ENCODE peak calls at places on chromosomes 6 and 20, in eight cellular contexts. A is neuronal stem cell, M is mesenchymal stem cell, O is fibroblast of lung, E is IMR-90, W is HCT116, Y is astrocyte, K is H9. S is an unnamed sample.

GRCh38 chr6:133555726-133556125 is 314.6 kb downstream of the EYA4 start:
- DNase-seq in A (no peak), E (peak), M (no peak), O (peak), Y (peak), K (no peak), W (no peak), S (no peak)

GRCh38 chr20:63070771-63071540 is 64.2 kb upstream of the BHLHE23 start:
- DNase-seq in Y (no peak), A (no peak), E (no peak), M (no peak), K (no peak), W (no peak), O (no peak), S (no peak)

GRCh38 chr6:45900808-45901752 is 114.6 kb downstream of the CLIC5 start:
- DNase-seq in K (peak), E (no peak), O (peak), M (peak), Y (peak), A (no peak), W (no peak), S (peak)

GRCh38 chr6:100913400-100914276 is 32.5 kb upstream of the ASCC3 start:
- DNase-seq in E (peak), O (peak), K (peak), Y (no peak), A (no peak), M (peak), W (no peak), S (peak)

GRCh38 chr20:63053430-63054102 is 46.8 kb upstream of the BHLHE23 start:
- DNase-seq in O (no peak), W (no peak), A (no peak), E (no peak), K (peak), M (no peak), Y (no peak), S (no peak)

GRCh38 chr20:37007898-37008649 is 56.6 kb upstream of the SAMHD1 start:
- DNase-seq in K (no peak), E (peak), Y (peak), M (peak), O (peak), W (no peak), A (no peak), S (peak)

GRCh38 chr20:5448449-5449118 is 131.8 kb upstream of the PROKR2 start:
- DNase-seq in Y (peak), E (peak), K (peak), A (peak), M (peak), O (peak), W (peak), S (peak)

GRCh38 chr6:70668499-70668812 is 773 bp downstream of the SMAP1 start:
- DNase-seq in Y (no peak), O (peak), A (no peak), M (no peak), W (peak), K (no peak), E (no peak), S (peak)

GRCh38 chr6:10305740-10306423 is 109.0 kb downstream of the TFAP2A start:
- DNase-seq in Y (no peak), E (no peak), K (no peak), M (no peak), A (no peak), O (peak), W (no peak), S (no peak)

GRCh38 chr6:20173833-20174796 is 38.2 kb downstream of the MBOAT1 start:
- DNase-seq in E (no peak), M (peak), A (no peak), O (no peak), W (no peak), K (no peak), Y (no peak), S (no peak)

GRCh38 chr6:93419304-93420162 is at the start of gene EPHA7:
- DNase-seq in M (peak), A (peak), K (peak), O (peak), E (peak), Y (peak), W (no peak), S (peak)

GRCh38 chr6:32436995-32437836 is 2.5 kb upstream of the HLA-DRA start:
- DNase-seq in A (no peak), O (no peak), Y (no peak), W (no peak), E (peak), M (peak), K (no peak), S (peak)

GRCh38 chr20:3358676-3359340 is 48.7 kb downstream of the DNAAF9 start:
- DNase-seq in Y (no peak), M (no peak), K (no peak), A (no peak), W (no peak), E (no peak), O (no peak), S (no peak)

GRCh38 chr20:688809-689208 is 13.2 kb upstream of the SCRT2 start:
- DNase-seq in W (no peak), Y (no peak), A (peak), M (no peak), O (peak), K (peak), E (peak), S (peak)

GRCh38 chr6:30238178-30238795 is 25.1 kb upstream of the TRIM26 start:
- DNase-seq in O (peak), M (peak), E (peak), K (peak), A (no peak), Y (peak), W (peak), S (peak)

GRCh38 chr6:151948007-151948745 is 140.7 kb downstream of the ESR1 start:
- DNase-seq in K (no peak), E (no peak), Y (no peak), A (no peak), W (no peak), M (no peak), O (no peak), S (peak)

GRCh38 chr6:35015996-35016395 is 125.1 kb downstream of the TCP11 start:
- DNase-seq in A (no peak), E (peak), M (peak), O (peak), W (no peak), K (no peak), Y (no peak), S (peak)

GRCh38 chr6:158772172-158772571 is 47.0 kb downstream of the EZR start:
- DNase-seq in M (no peak), O (no peak), Y (no peak), W (no peak), E (no peak), K (no peak), A (no peak), S (no peak)

GRCh38 chr20:63519765-63520593 is 586 bp upstream of the PPDPF start:
- DNase-seq in O (peak), A (peak), M (peak), W (no peak), K (peak), Y (peak), E (peak), S (peak)

GRCh38 chr6:53326372-53327016 is 22.3 kb downstream of the ELOVL5 start:
- DNase-seq in K (peak), A (no peak), O (peak), W (peak), M (peak), Y (peak), E (peak), S (peak)

GRCh38 chr20:62774076-62774714 is 22.1 kb upstream of the MRGBP start:
- DNase-seq in E (no peak), W (no peak), K (no peak), M (no peak), A (no peak), Y (no peak), O (no peak), S (no peak)

GRCh38 chr20:58192567-58192966 is 35.9 kb downstream of the ANKRD60 start:
- DNase-seq in W (no peak), A (no peak), E (no peak), Y (no peak), K (peak), O (no peak), M (no peak), S (no peak)

GRCh38 chr6:25441658-25442276 is 162.6 kb downstream of the CARMIL1 start:
- DNase-seq in W (no peak), M (no peak), E (no peak), K (no peak), Y (no peak), A (no peak), O (no peak), S (no peak)

GRCh38 chr6:82553863-82554531 is 190.4 kb downstream of the TPBG start:
- DNase-seq in K (no peak), M (no peak), O (no peak), E (no peak), W (no peak), A (no peak), Y (no peak), S (no peak)

GRCh38 chr6:165990216-165990615 is 177.4 kb downstream of the TBXT start:
- DNase-seq in E (no peak), K (no peak), O (no peak), Y (no peak), A (no peak), W (no peak), M (no peak), S (no peak)

GRCh38 chr20:48180039-48180438 is 394.8 kb upstream of the SULF2 start:
- DNase-seq in W (no peak), E (no peak), K (no peak), Y (peak), O (peak), A (no peak), M (peak), S (peak)

GRCh38 chr6:21732731-21733130 is 139.2 kb downstream of the SOX4 start:
- DNase-seq in K (no peak), O (peak), Y (peak), W (no peak), M (no peak), A (no peak), E (no peak), S (no peak)

GRCh38 chr20:1664911-1665310 is 7.3 kb upstream of the SIRPG start:
- DNase-seq in Y (no peak), M (no peak), K (no peak), W (no peak), A (no peak), O (no peak), E (no peak), S (no peak)

GRCh38 chr6:22313796-22314195 is 17.0 kb upstream of the PRL start:
- DNase-seq in A (no peak), W (no peak), E (no peak), Y (no peak), K (no peak), M (no peak), O (no peak), S (no peak)

DNA sequence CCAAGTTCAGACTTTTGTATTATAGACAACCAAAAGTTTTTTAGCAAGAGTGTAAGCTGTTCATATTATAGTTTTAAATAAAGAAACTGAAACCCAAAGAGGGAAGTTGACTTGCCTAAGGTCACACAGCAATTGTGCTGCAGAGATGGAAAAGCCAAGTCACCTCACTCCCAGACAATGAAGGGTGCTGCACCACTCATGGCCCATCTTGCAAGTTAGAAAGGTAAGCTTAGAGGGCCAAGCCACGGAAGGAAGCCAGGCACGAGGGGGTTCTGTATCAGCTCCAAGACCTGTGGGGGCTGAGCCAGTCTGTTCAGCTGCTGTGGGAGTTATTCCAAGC is 860 bp downstream of the DEFB124 start:
- DNase-seq in Y (no peak), W (no peak), O (no peak), E (no peak), M (no peak), A (no peak), K (no peak), S (no peak)
- H2AFZ ChIP-seq in Y (no peak), W (no peak), O (no peak), E (no peak), M (no peak), A (no peak), K (no peak), S (no peak)

GRCh38 chr6:142702501-142703460 is 242.2 kb downstream of the HIVEP2 start:
- DNase-seq in A (no peak), E (no peak), M (no peak), W (no peak), K (no peak), Y (no peak), O (no peak), S (no peak)
- H2AFZ ChIP-seq in A (peak), E (peak), M (no peak), W (no peak), K (peak), Y (peak), O (no peak), S (peak)

GRCh38 chr20:56926501-56926900 is 297.4 kb downstream of the TFAP2C start:
- DNase-seq in K (no peak), W (no peak), O (no peak), Y (no peak), M (no peak), E (no peak), A (no peak), S (no peak)
- H2AFZ ChIP-seq in K (no peak), W (no peak), O (no peak), Y (no peak), M (no peak), E (no peak), A (no peak), S (no peak)

GRCh38 chr20:17530716-17531536 is at the start of gene BFSP1:
- DNase-seq in O (peak), W (no peak), A (peak), M (peak), K (peak), Y (peak), E (peak), S (peak)
- H2AFZ ChIP-seq in O (peak), W (peak), A (peak), M (peak), K (no peak), Y (peak), E (peak), S (peak)

GRCh38 chr6:125423047-125423446 is 121.3 kb upstream of the HDDC2 start:
- DNase-seq in O (no peak), Y (no peak), A (no peak), M (no peak), K (no peak), W (no peak), E (no peak), S (no peak)
- H2AFZ ChIP-seq in O (no peak), Y (no peak), A (no peak), M (no peak), K (no peak), W (no peak), E (no peak), S (no peak)

GRCh38 chr6:7218586-7218985 is 94.4 kb downstream of the SSR1 start:
- DNase-seq in K (no peak), E (no peak), O (no peak), Y (no peak), M (peak), A (no peak), W (no peak), S (no peak)

GRCh38 chr6:7219310-7219709 is 93.7 kb downstream of the SSR1 start:
- DNase-seq in K (no peak), A (no peak), W (no peak), E (peak), M (peak), O (peak), Y (no peak), S (peak)

GRCh38 chr6:7215140-7215539 is 97.9 kb downstream of the SSR1 start:
- DNase-seq in A (no peak), O (peak), Y (no peak), M (peak), E (peak), K (no peak), W (no peak), S (no peak)

GRCh38 chr6:7215798-7216231 is 97.2 kb downstream of the SSR1 start:
- DNase-seq in O (no peak), W (no peak), K (no peak), Y (no peak), A (no peak), E (no peak), M (no peak), S (no peak)

GRCh38 chr6:7216941-7217621 is 95.9 kb downstream of the SSR1 start:
- DNase-seq in Y (no peak), M (no peak), E (no peak), A (peak), K (no peak), O (peak), W (no peak), S (no peak)
- H2AFZ ChIP-seq in Y (no peak), M (no peak), E (peak), A (no peak), K (no peak), O (no peak), W (no peak), S (no peak)

GRCh38 chr6:28776269-28777146 is 147.3 kb downstream of the TRIM27 start:
- DNase-seq in A (no peak), K (peak), Y (no peak), W (no peak), O (no peak), E (no peak), M (no peak), S (no peak)
- H2AFZ ChIP-seq in A (no peak), K (no peak), Y (no peak), W (no peak), O (no peak), E (no peak), M (no peak), S (no peak)

S was measured in GM23248.